ENCODE peak calls at places on chromosomes 6 and 20, in six cellular contexts. A is HFFc6, P is heart right ventricle, D is cardiac muscle cell, W is MCF 10A, O is H9. B is an unnamed sample.

GRCh38 chr6:16947461-16948159 is 154.2 kb upstream of the STMND1 start:
- DNase-seq in A (peak; percentile 98), P (no peak), D (peak; percentile 96), W (peak; percentile 88), O (no peak), B (no peak)

GRCh38 chr6:44498436-44498835 is 110.9 kb downstream of the CDC5L start:
- DNase-seq in A (no peak), P (no peak), D (no peak), W (no peak), O (peak; percentile 18), B (no peak)

GRCh38 chr20:21391495-21392298 is 5.6 kb downstream of the NKX2-4 start:
- DNase-seq in A (no peak), P (no peak), D (no peak), W (no peak), O (peak; percentile 52), B (no peak)

GRCh38 chr6:133326584-133326983 is 85.4 kb downstream of the EYA4 start:
- DNase-seq in A (no peak), P (no peak), D (no peak), W (peak; percentile 3), O (no peak), B (no peak)

GRCh38 chr20:1185316-1185741 is 548 bp upstream of the TMEM74B start:
- DNase-seq in A (no peak), P (peak; percentile 26), D (no peak), W (no peak), O (no peak), B (no peak)

GRCh38 chr6:106446287-106446885 is 85.9 kb downstream of the CRYBG1 start:
- DNase-seq in A (peak; percentile 12), P (no peak), D (peak; percentile 27), W (peak; percentile 33), O (no peak), B (no peak)

GRCh38 chr6:16964553-16965499 is 137.0 kb upstream of the STMND1 start:
- DNase-seq in A (peak; percentile 80), P (peak; percentile 70), D (peak; percentile 82), W (peak; percentile 75), O (peak; percentile 91), B (peak; percentile 20)

GRCh38 chr6:117956386-117956785 is 49.3 kb downstream of the SLC35F1 start:
- DNase-seq in A (no peak), P (no peak), D (no peak), W (no peak), O (no peak), B (no peak)

GRCh38 chr6:3402310-3403243 is 54.3 kb downstream of the SLC22A23 start:
- DNase-seq in A (no peak), P (no peak), D (no peak), W (peak; percentile 62), O (no peak), B (no peak)

GRCh38 chr6:13953061-13953705 is 28.4 kb downstream of the RNF182 start:
- DNase-seq in A (peak; percentile 64), P (no peak), D (no peak), W (peak; percentile 1), O (no peak), B (no peak)

GRCh38 chr6:169008641-169009040 is 245.0 kb downstream of the THBS2 start:
- DNase-seq in A (no peak), P (no peak), D (peak; percentile 34), W (peak; percentile 48), O (no peak), B (no peak)

GRCh38 chr6:14545496-14545895 is 427.9 kb downstream of the CD83 start:
- DNase-seq in A (no peak), P (no peak), D (no peak), W (no peak), O (no peak), B (no peak)

GRCh38 chr20:63977392-63978276 is 1.8 kb downstream of the SAMD10 start:
- DNase-seq in A (peak; percentile 43), P (peak; percentile 14), D (peak; percentile 75), W (peak; percentile 71), O (peak; percentile 28), B (peak; percentile 5)

GRCh38 chr6:33018904-33019303 is 9.5 kb upstream of the HLA-DOA start:
- DNase-seq in A (no peak), P (no peak), D (peak; percentile 72), W (no peak), O (no peak), B (no peak)

GRCh38 chr6:118784641-118785164 is 109.2 kb upstream of the ASF1A start:
- DNase-seq in A (no peak), P (peak; percentile 30), D (peak; percentile 30), W (no peak), O (no peak), B (no peak)

GRCh38 chr6:48630511-48630910 is 519.5 kb upstream of the PTCHD4 start:
- DNase-seq in A (no peak), P (no peak), D (no peak), W (no peak), O (no peak), B (no peak)

GRCh38 chr6:17179246-17180073 is 77.6 kb downstream of the STMND1 start:
- DNase-seq in A (peak; percentile 73), P (no peak), D (peak; percentile 23), W (peak; percentile 50), O (no peak), B (no peak)

GRCh38 chr20:38291582-38291918 is 12.4 kb upstream of the BPI start:
- DNase-seq in A (no peak), P (no peak), D (no peak), W (no peak), O (no peak), B (no peak)

GRCh38 chr6:35318200-35318844 is 20.7 kb downstream of the DEF6 start:
- DNase-seq in A (peak; percentile 71), P (peak; percentile 88), D (peak; percentile 84), W (peak; percentile 48), O (peak; percentile 96), B (peak; percentile 93)

GRCh38 chr6:31642798-31643570 is 9.5 kb downstream of the BAG6 start:
- DNase-seq in A (no peak), P (no peak), D (no peak), W (no peak), O (no peak), B (no peak)

DNA sequence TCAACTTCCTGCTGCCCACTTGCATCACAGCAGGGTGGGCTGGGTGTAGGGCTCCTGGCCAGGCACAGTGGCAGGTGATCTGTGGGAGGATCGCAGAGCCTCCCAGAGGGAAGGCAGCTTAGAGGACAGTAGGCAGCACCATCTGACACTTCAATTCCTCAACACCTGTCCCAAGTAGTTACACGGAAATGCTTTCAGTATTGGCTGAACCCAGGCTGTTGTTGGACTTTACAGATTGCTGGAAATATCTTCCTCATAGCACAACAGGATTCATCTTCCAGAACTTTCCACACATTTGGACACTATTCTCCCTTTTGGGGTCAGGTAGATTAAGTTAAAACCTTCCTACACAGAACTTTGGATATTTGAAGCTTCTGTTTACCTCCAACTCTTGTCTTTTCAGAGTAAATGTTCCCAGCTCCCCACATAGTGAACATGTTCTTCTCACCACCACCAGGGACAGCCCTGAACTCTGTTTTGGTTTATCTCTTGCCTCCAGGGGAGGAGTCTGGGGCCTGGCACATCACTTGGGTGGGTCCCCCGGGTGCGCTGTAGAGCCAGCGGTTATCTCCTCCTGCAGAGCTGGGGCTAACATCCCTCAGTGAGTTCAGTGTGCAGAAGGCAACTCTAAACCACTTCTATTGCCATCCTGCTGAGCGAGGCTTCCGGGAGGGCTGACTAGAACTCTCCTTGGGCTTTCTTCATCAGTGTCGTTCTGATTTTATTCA is 3.5 kb upstream of the SLC22A2 start:
- DNase-seq in A (no peak), P (no peak), D (peak; percentile 21), W (no peak), O (peak; percentile 47), B (no peak)
- TF ChIP-seq CTCF in A (no peak), P (no peak), D (peak; percentile 10), W (no peak), O (peak; percentile 57), B (no peak)

GRCh38 chr6:72037006-72037405 is 150.7 kb downstream of the RIMS1 start:
- DNase-seq in A (no peak), P (no peak), D (no peak), W (no peak), O (no peak), B (no peak)

GRCh38 chr6:72040106-72040505 is 153.8 kb downstream of the RIMS1 start:
- DNase-seq in A (no peak), P (no peak), D (no peak), W (no peak), O (no peak), B (no peak)

GRCh38 chr6:72048080-72048479 is 161.7 kb downstream of the RIMS1 start:
- DNase-seq in A (no peak), P (no peak), D (no peak), W (no peak), O (no peak), B (no peak)

DNA sequence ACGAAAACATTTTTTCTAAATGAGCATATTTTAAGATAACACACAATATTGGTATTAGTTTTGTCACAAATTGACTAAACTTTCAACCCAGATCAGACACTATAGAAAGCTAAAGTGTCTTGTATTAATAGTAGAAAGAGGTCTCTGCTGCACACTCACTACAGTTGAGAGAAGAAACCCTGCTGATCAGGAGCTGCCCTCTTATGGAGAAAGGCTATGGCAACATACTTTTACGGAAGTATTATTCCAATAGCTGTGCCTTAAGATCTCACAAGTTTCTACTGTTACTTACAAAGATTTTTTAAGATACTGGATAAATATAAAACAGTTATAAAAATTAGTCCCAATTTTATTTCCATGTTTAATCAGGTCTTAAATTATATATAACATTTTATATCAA is 155.7 kb downstream of the RIMS1 start:
- DNase-seq in A (peak; percentile 15), P (no peak), D (no peak), W (no peak), O (no peak), B (no peak)
- TF ChIP-seq CTCF in A (peak; percentile 63), P (no peak), D (no peak), W (no peak), O (peak; percentile 25), B (peak; percentile 26)

DNA sequence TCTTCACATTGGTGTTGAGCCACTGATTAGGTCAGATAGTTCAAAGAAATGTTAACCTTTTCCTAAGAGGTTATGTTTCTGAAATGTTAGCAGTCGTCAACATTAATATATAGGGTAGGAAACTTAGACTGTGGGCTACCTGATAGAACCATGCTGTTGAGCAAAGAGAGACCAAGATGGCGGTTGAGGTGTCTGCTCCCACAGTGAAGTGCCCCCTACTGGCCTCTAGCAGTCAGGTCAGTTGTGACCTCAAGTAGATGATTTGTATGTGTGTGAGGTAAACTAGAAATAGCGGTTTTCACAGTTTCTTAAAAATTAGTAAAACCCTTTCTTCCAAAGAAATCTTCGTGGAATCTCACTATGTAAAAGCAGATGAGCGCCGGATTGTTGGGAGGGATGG is 40.3 kb downstream of the MTHFD1L start:
- DNase-seq in A (no peak), P (no peak), D (no peak), W (no peak), O (no peak), B (no peak)
- TF ChIP-seq CTCF in A (peak; percentile 69), P (no peak), D (peak; percentile 17), W (peak; percentile 17), O (peak; percentile 74), B (peak; percentile 17)

DNA sequence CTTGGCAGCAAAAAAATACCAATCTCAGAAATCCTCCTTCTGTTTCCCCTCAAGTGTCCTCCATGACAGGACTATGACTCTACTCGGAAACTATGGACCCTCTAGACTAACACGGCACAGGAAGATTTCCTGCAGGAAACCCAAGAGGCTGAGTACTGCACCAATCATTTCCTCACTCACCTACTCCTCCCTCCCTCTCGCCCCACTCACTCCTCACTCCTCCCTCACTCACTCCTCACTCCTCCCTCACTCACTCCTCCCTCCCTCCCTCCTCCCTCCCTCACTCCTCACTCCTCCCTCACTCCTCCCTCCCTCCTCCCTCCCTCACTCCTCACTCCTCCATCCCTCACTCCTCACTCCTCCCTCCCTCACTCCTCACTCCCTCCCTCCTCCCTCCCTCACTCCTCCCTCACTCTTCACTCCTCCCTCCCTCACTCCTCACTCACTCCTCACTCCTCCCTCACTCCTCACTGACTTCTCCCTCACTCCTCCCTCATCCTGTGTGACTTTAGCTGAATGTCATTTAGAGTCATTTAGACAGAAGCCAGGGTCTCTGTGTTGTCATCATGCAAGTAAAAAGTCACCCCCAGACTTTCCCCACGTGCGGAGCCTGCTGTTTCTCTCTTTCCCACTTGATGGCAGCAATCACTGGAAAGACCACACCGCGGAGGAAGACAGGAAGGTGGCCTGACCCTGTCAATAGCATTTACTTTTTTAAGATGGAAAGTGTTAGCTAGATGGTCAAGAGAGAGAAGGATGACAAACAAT is 226.8 kb upstream of the PDE10A start:
- DNase-seq in A (no peak), P (no peak), D (peak; percentile 72), W (peak; percentile 54), O (peak; percentile 69), B (no peak)
- TF ChIP-seq CTCF in A (peak; percentile 31), P (peak; percentile 67), D (peak; percentile 88), W (peak; percentile 56), O (peak; percentile 76), B (peak; percentile 46)